ENCODE peak calls at places on chromosomes 1 and 21, in seven cellular contexts. One of them, this sample, is unnamed.
A peak's percentile ranks its signal among the peaks of the same experiment; 100 is the strongest.

GRCh38 chr1:86692636-86693035 is 11.7 kb upstream of the SH3GLB1 start:
- DNase-seq in GM12865: no peak
- DNase-seq in psoas muscle: no peak
- DNase-seq in uterus: no peak
- DNase-seq in adrenal gland: no peak
- DNase-seq in Panc1: no peak
- DNase-seq in fibroblast of pulmonary artery: no peak
- DNase-seq in this sample: no peak

GRCh38 chr1:155044812-155045690 is 6.1 kb upstream of the ADAM15 start:
- DNase-seq in adrenal gland: peak; percentile 95
- DNase-seq in psoas muscle: peak; percentile 80
- DNase-seq in fibroblast of pulmonary artery: peak; percentile 86
- DNase-seq in GM12865: peak; percentile 81
- DNase-seq in Panc1: peak; percentile 45
- DNase-seq in uterus: peak; percentile 52
- DNase-seq in this sample: peak; percentile 85

GRCh38 chr1:57512386-57512785 is 88.5 kb upstream of the DAB1 start:
- DNase-seq in psoas muscle: no peak
- DNase-seq in uterus: no peak
- DNase-seq in fibroblast of pulmonary artery: no peak
- DNase-seq in adrenal gland: no peak
- DNase-seq in GM12865: no peak
- DNase-seq in Panc1: no peak
- DNase-seq in this sample: no peak

GRCh38 chr1:183702813-183703198 is 49.7 kb upstream of the APOBEC4 start:
- DNase-seq in adrenal gland: no peak
- DNase-seq in fibroblast of pulmonary artery: no peak
- DNase-seq in psoas muscle: no peak
- DNase-seq in uterus: no peak
- DNase-seq in Panc1: no peak
- DNase-seq in GM12865: no peak
- DNase-seq in this sample: no peak

GRCh38 chr1:86756062-86756406 is 51.7 kb downstream of the SH3GLB1 start:
- DNase-seq in GM12865: no peak
- DNase-seq in uterus: no peak
- DNase-seq in Panc1: no peak
- DNase-seq in adrenal gland: no peak
- DNase-seq in fibroblast of pulmonary artery: no peak
- DNase-seq in psoas muscle: no peak
- DNase-seq in this sample: no peak

GRCh38 chr1:10658396-10659066 is 137.9 kb downstream of the CASZ1 start:
- DNase-seq in adrenal gland: no peak
- DNase-seq in GM12865: no peak
- DNase-seq in psoas muscle: no peak
- DNase-seq in Panc1: no peak
- DNase-seq in fibroblast of pulmonary artery: no peak
- DNase-seq in uterus: no peak
- DNase-seq in this sample: no peak

GRCh38 chr1:10295471-10296085 is 85.2 kb downstream of the KIF1B start:
- DNase-seq in fibroblast of pulmonary artery: no peak
- DNase-seq in psoas muscle: no peak
- DNase-seq in GM12865: no peak
- DNase-seq in Panc1: no peak
- DNase-seq in uterus: no peak
- DNase-seq in adrenal gland: no peak
- DNase-seq in this sample: no peak

GRCh38 chr1:28421744-28422143 is 52.2 kb downstream of the PHACTR4 start:
- DNase-seq in uterus: no peak
- DNase-seq in GM12865: no peak
- DNase-seq in fibroblast of pulmonary artery: no peak
- DNase-seq in Panc1: no peak
- DNase-seq in psoas muscle: no peak
- DNase-seq in adrenal gland: no peak
- DNase-seq in this sample: no peak

GRCh38 chr21:15281714-15282113 is 216.9 kb upstream of the NRIP1 start:
- DNase-seq in Panc1: no peak
- DNase-seq in uterus: no peak
- DNase-seq in psoas muscle: no peak
- DNase-seq in GM12865: no peak
- DNase-seq in adrenal gland: no peak
- DNase-seq in fibroblast of pulmonary artery: no peak
- DNase-seq in this sample: no peak

GRCh38 chr1:229127301-229127700 is 143.6 kb upstream of the RAB4A start:
- DNase-seq in fibroblast of pulmonary artery: peak; percentile 29
- DNase-seq in GM12865: peak; percentile 41
- DNase-seq in uterus: no peak
- DNase-seq in adrenal gland: no peak
- DNase-seq in psoas muscle: no peak
- DNase-seq in Panc1: no peak
- DNase-seq in this sample: peak; percentile 18

GRCh38 chr1:172322219-172323061 is 98.0 kb upstream of the C1orf105 start:
- DNase-seq in Panc1: peak; percentile 91
- DNase-seq in adrenal gland: peak; percentile 76
- DNase-seq in GM12865: no peak
- DNase-seq in psoas muscle: peak; percentile 30
- DNase-seq in fibroblast of pulmonary artery: peak; percentile 93
- DNase-seq in uterus: peak; percentile 67
- DNase-seq in this sample: peak; percentile 73

GRCh38 chr1:198829948-198830347 is 191.1 kb downstream of the PTPRC start:
- DNase-seq in uterus: no peak
- DNase-seq in fibroblast of pulmonary artery: peak; percentile 56
- DNase-seq in GM12865: peak; percentile 47
- DNase-seq in Panc1: no peak
- DNase-seq in adrenal gland: no peak
- DNase-seq in psoas muscle: no peak
- DNase-seq in this sample: no peak

GRCh38 chr1:169043823-169044222 is 62.7 kb upstream of the ATP1B1 start:
- DNase-seq in psoas muscle: no peak
- DNase-seq in fibroblast of pulmonary artery: no peak
- DNase-seq in uterus: no peak
- DNase-seq in GM12865: no peak
- DNase-seq in adrenal gland: no peak
- DNase-seq in Panc1: no peak
- DNase-seq in this sample: no peak

GRCh38 chr21:46388896-46389295 is 64.9 kb downstream of the PCNT start:
- DNase-seq in psoas muscle: peak; percentile 45
- DNase-seq in adrenal gland: no peak
- DNase-seq in uterus: no peak
- DNase-seq in fibroblast of pulmonary artery: no peak
- DNase-seq in GM12865: no peak
- DNase-seq in Panc1: no peak
- DNase-seq in this sample: no peak

GRCh38 chr1:93593868-93594602 is 87.6 kb downstream of the BCAR3 start:
- DNase-seq in fibroblast of pulmonary artery: no peak
- DNase-seq in Panc1: no peak
- DNase-seq in GM12865: no peak
- DNase-seq in psoas muscle: no peak
- DNase-seq in adrenal gland: no peak
- DNase-seq in uterus: no peak
- DNase-seq in this sample: peak; percentile 46

GRCh38 chr1:9835404-9835757 is 11.6 kb upstream of the CLSTN1 start:
- DNase-seq in fibroblast of pulmonary artery: no peak
- DNase-seq in Panc1: no peak
- DNase-seq in GM12865: no peak
- DNase-seq in psoas muscle: no peak
- DNase-seq in uterus: no peak
- DNase-seq in adrenal gland: no peak
- DNase-seq in this sample: peak; percentile 64

GRCh38 chr21:17370263-17370662 is 142.6 kb upstream of the CXADR start:
- DNase-seq in adrenal gland: no peak
- DNase-seq in Panc1: no peak
- DNase-seq in GM12865: no peak
- DNase-seq in uterus: no peak
- DNase-seq in fibroblast of pulmonary artery: no peak
- DNase-seq in psoas muscle: no peak
- DNase-seq in this sample: no peak

GRCh38 chr1:6259491-6260362 is 1.2 kb downstream of the GPR153 start:
- DNase-seq in fibroblast of pulmonary artery: peak; percentile 79
- DNase-seq in psoas muscle: peak; percentile 89
- DNase-seq in Panc1: no peak
- DNase-seq in adrenal gland: peak; percentile 82
- DNase-seq in uterus: peak; percentile 91
- DNase-seq in GM12865: peak; percentile 82
- DNase-seq in this sample: peak; percentile 95

GRCh38 chr1:57270926-57271698 is 152.7 kb downstream of the DAB1 start:
- DNase-seq in uterus: no peak
- DNase-seq in GM12865: no peak
- DNase-seq in psoas muscle: no peak
- DNase-seq in adrenal gland: no peak
- DNase-seq in Panc1: no peak
- DNase-seq in fibroblast of pulmonary artery: no peak
- DNase-seq in this sample: no peak

GRCh38 chr1:33086384-33086850 is 5.5 kb downstream of the AZIN2 start:
- DNase-seq in fibroblast of pulmonary artery: peak; percentile 88
- DNase-seq in GM12865: peak; percentile 76
- DNase-seq in psoas muscle: peak; percentile 78
- DNase-seq in uterus: peak; percentile 72
- DNase-seq in adrenal gland: peak; percentile 77
- DNase-seq in Panc1: peak; percentile 59
- DNase-seq in this sample: peak; percentile 87

GRCh38 chr1:15246960-15247614 is at the start of gene FHAD1:
- DNase-seq in uterus: peak; percentile 47
- DNase-seq in fibroblast of pulmonary artery: peak; percentile 63
- DNase-seq in psoas muscle: peak; percentile 46
- DNase-seq in adrenal gland: peak; percentile 77
- DNase-seq in GM12865: peak; percentile 68
- DNase-seq in Panc1: peak; percentile 24
- DNase-seq in this sample: peak; percentile 74

GRCh38 chr1:7432102-7432895 is 338.8 kb upstream of the VAMP3 start:
- DNase-seq in psoas muscle: no peak
- DNase-seq in adrenal gland: no peak
- DNase-seq in uterus: no peak
- DNase-seq in Panc1: no peak
- DNase-seq in GM12865: no peak
- DNase-seq in fibroblast of pulmonary artery: no peak
- DNase-seq in this sample: no peak

GRCh38 chr1:146020058-146020738 is 1.3 kb downstream of the HJV start:
- DNase-seq in psoas muscle: no peak
- DNase-seq in fibroblast of pulmonary artery: no peak
- DNase-seq in Panc1: no peak
- DNase-seq in GM12865: no peak
- DNase-seq in adrenal gland: no peak
- DNase-seq in uterus: no peak
- DNase-seq in this sample: no peak

GRCh38 chr1:41486892-41487728 is 2.6 kb upstream of the EDN2 start:
- DNase-seq in Panc1: no peak
- DNase-seq in uterus: no peak
- DNase-seq in adrenal gland: no peak
- DNase-seq in psoas muscle: peak; percentile 17
- DNase-seq in fibroblast of pulmonary artery: peak; percentile 51
- DNase-seq in GM12865: peak; percentile 81
- DNase-seq in this sample: no peak
- H3K4me3 ChIP-seq in Panc1: no peak overlapping the region
- H3K4me3 ChIP-seq in uterus: no peak overlapping the region
- H3K4me3 ChIP-seq in adrenal gland: no peak overlapping the region
- H3K4me3 ChIP-seq in psoas muscle: no peak overlapping the region
- H3K4me3 ChIP-seq in fibroblast of pulmonary artery: no peak overlapping the region
- H3K4me3 ChIP-seq in GM12865: peak overlapping the region; percentile 33
- H3K4me3 ChIP-seq in this sample: no peak overlapping the region

DNA sequence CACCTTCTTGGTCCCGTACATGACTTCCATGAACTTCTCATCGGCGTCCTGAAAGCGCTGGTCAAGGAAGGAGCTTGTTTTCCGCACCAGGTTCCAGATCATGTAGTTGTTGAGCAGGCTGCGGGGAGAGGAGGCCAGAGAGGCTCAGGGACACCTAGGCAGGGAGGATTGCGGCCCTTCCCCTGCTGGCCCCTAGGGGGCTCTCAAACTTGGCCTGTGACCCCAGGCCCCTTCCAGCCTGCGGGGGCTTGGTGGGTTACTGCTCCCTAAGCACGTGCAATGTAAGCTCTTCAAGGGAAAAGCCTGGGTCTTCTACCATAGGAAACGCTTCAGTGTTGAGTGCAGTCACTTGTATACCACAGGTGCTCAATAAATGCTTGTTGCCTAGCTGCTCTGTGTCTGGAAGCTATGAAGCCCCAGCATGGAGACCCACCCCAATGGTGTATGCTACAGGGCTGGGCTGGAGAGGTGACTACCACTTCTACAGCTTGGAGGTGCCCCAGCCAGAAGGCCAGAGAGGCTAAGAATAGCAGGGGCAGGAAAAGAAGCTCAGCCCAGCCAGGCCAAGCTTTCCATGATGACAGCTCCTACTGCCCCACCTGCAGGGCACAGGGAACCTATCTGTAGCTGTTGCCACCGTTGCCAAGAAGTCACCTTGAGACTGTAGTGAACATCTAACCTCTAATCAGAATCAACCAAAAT is 45.1 kb downstream of the ECE1 start:
- DNase-seq in adrenal gland: no peak
- DNase-seq in uterus: no peak
- DNase-seq in fibroblast of pulmonary artery: no peak
- DNase-seq in psoas muscle: no peak
- DNase-seq in Panc1: no peak
- DNase-seq in GM12865: no peak
- DNase-seq in this sample: no peak
- TF ChIP-seq CTCF in adrenal gland: no peak
- TF ChIP-seq CTCF in uterus: no peak
- TF ChIP-seq CTCF in fibroblast of pulmonary artery: peak; percentile 47
- TF ChIP-seq CTCF in psoas muscle: no peak
- TF ChIP-seq CTCF in Panc1: no peak
- TF ChIP-seq CTCF in GM12865: peak; percentile 38
- TF ChIP-seq CTCF in this sample: no peak

GRCh38 chr1:40663324-40664166 is 1.9 kb downstream of the RIMS3 start:
- DNase-seq in fibroblast of pulmonary artery: no peak
- DNase-seq in adrenal gland: no peak
- DNase-seq in uterus: no peak
- DNase-seq in GM12865: no peak
- DNase-seq in psoas muscle: no peak
- DNase-seq in Panc1: no peak
- DNase-seq in this sample: no peak

GRCh38 chr1:40662864-40663263 is 2.6 kb downstream of the RIMS3 start:
- DNase-seq in GM12865: no peak
- DNase-seq in Panc1: no peak
- DNase-seq in uterus: no peak
- DNase-seq in fibroblast of pulmonary artery: no peak
- DNase-seq in psoas muscle: no peak
- DNase-seq in adrenal gland: peak; percentile 7
- DNase-seq in this sample: no peak

GRCh38 chr1:40664167-40664537 is 1.3 kb downstream of the RIMS3 start:
- DNase-seq in adrenal gland: no peak
- DNase-seq in psoas muscle: no peak
- DNase-seq in GM12865: no peak
- DNase-seq in uterus: no peak
- DNase-seq in Panc1: no peak
- DNase-seq in fibroblast of pulmonary artery: no peak
- DNase-seq in this sample: no peak

GRCh38 chr1:40665335-40666171 is at the start of gene RIMS3:
- DNase-seq in Panc1: peak; percentile 45
- DNase-seq in fibroblast of pulmonary artery: peak; percentile 40
- DNase-seq in uterus: peak; percentile 81
- DNase-seq in adrenal gland: peak; percentile 75
- DNase-seq in GM12865: peak; percentile 81
- DNase-seq in psoas muscle: peak; percentile 73
- DNase-seq in this sample: peak; percentile 89

GRCh38 chr1:40664791-40665190 is 691 bp downstream of the RIMS3 start:
- DNase-seq in adrenal gland: no peak
- DNase-seq in fibroblast of pulmonary artery: no peak
- DNase-seq in psoas muscle: no peak
- DNase-seq in GM12865: no peak
- DNase-seq in uterus: no peak
- DNase-seq in Panc1: no peak
- DNase-seq in this sample: no peak
- H3K4me3 ChIP-seq in adrenal gland: no peak overlapping the region
- H3K4me3 ChIP-seq in fibroblast of pulmonary artery: no peak overlapping the region
- H3K4me3 ChIP-seq in psoas muscle: peak overlapping the region; percentile 74
- H3K4me3 ChIP-seq in GM12865: no peak overlapping the region
- H3K4me3 ChIP-seq in uterus: peak overlapping the region; percentile 74
- H3K4me3 ChIP-seq in Panc1: peak overlapping the region; percentile 53
- H3K4me3 ChIP-seq in this sample: peak overlapping the region; percentile 42

GRCh38 chr1:90149101-90149500 is 154.2 kb downstream of the ZNF326 start:
- DNase-seq in GM12865: no peak
- DNase-seq in fibroblast of pulmonary artery: no peak
- DNase-seq in adrenal gland: no peak
- DNase-seq in uterus: no peak
- DNase-seq in Panc1: no peak
- DNase-seq in psoas muscle: no peak
- DNase-seq in this sample: no peak
- TF ChIP-seq CTCF in GM12865: no peak
- TF ChIP-seq CTCF in fibroblast of pulmonary artery: no peak
- TF ChIP-seq CTCF in adrenal gland: no peak
- TF ChIP-seq CTCF in uterus: no peak
- TF ChIP-seq CTCF in Panc1: peak; percentile 32
- TF ChIP-seq CTCF in psoas muscle: no peak
- TF ChIP-seq CTCF in this sample: no peak